ENCODE peak calls at places on chromosomes 4 and X, in six cellular contexts. One of them, this sample, is unnamed. For H3K9me3, the result is how much of the 10 kb centered on the place peaks cover.

GRCh38 chr4:133095591-133095990 is 53.5 kb upstream of the PCDH10 start:
- DNase-seq in CD8-positive, alpha-beta T cell: no peak
- DNase-seq in kidney: no peak
- DNase-seq in PC-9: no peak
- DNase-seq in uterus: no peak
- DNase-seq in lower lobe of right lung: no peak
- DNase-seq in this sample: no peak

GRCh38 chr4:123060039-123060770 is 137.8 kb upstream of the NUDT6 start:
- DNase-seq in CD8-positive, alpha-beta T cell: no peak
- DNase-seq in kidney: no peak
- DNase-seq in PC-9: no peak
- DNase-seq in uterus: no peak
- DNase-seq in lower lobe of right lung: no peak
- DNase-seq in this sample: no peak

GRCh38 chrX:121635141-121635540 is 587.7 kb downstream of the GLUD2 start:
- DNase-seq in CD8-positive, alpha-beta T cell: no peak
- DNase-seq in kidney: no peak
- DNase-seq in PC-9: no peak
- DNase-seq in uterus: no peak
- DNase-seq in lower lobe of right lung: no peak
- DNase-seq in this sample: no peak

GRCh38 chr4:148068065-148068911 is 336.4 kb downstream of the ARHGAP10 start:
- DNase-seq in CD8-positive, alpha-beta T cell: no peak
- DNase-seq in kidney: no peak
- DNase-seq in PC-9: no peak
- DNase-seq in uterus: no peak
- DNase-seq in lower lobe of right lung: no peak
- DNase-seq in this sample: no peak

GRCh38 chr4:73019462-73020047 is 50.0 kb downstream of the COX18 start:
- DNase-seq in CD8-positive, alpha-beta T cell: no peak
- DNase-seq in kidney: no peak
- DNase-seq in PC-9: no peak
- DNase-seq in uterus: no peak
- DNase-seq in lower lobe of right lung: no peak
- DNase-seq in this sample: no peak

GRCh38 chr4:37645736-37646135 is 40.4 kb downstream of the RELL1 start:
- DNase-seq in CD8-positive, alpha-beta T cell: no peak
- DNase-seq in kidney: no peak
- DNase-seq in PC-9: no peak
- DNase-seq in uterus: no peak
- DNase-seq in lower lobe of right lung: no peak
- DNase-seq in this sample: no peak

GRCh38 chr4:151202851-151203455 is 74.0 kb upstream of the PRSS48 start:
- DNase-seq in CD8-positive, alpha-beta T cell: no peak
- DNase-seq in kidney: no peak
- DNase-seq in PC-9: no peak
- DNase-seq in uterus: no peak
- DNase-seq in lower lobe of right lung: no peak
- DNase-seq in this sample: no peak

GRCh38 chrX:10356979-10357378 is 200.2 kb downstream of the CLCN4 start:
- DNase-seq in CD8-positive, alpha-beta T cell: no peak
- DNase-seq in kidney: no peak
- DNase-seq in PC-9: peak
- DNase-seq in uterus: no peak
- DNase-seq in lower lobe of right lung: no peak
- DNase-seq in this sample: no peak

GRCh38 chr4:27145556-27145955 is 284.9 kb downstream of the STIM2 start:
- DNase-seq in CD8-positive, alpha-beta T cell: no peak
- DNase-seq in kidney: no peak
- DNase-seq in PC-9: no peak
- DNase-seq in uterus: no peak
- DNase-seq in lower lobe of right lung: no peak
- DNase-seq in this sample: no peak

GRCh38 chrX:24376403-24376802 is 16.0 kb downstream of the SUPT20HL1 start:
- DNase-seq in CD8-positive, alpha-beta T cell: no peak
- DNase-seq in kidney: no peak
- DNase-seq in PC-9: no peak
- DNase-seq in uterus: no peak
- DNase-seq in lower lobe of right lung: no peak
- DNase-seq in this sample: no peak

GRCh38 chr4:189940178-189941004 is at the start of gene FRG1:
- DNase-seq in CD8-positive, alpha-beta T cell: peak
- DNase-seq in kidney: peak
- DNase-seq in PC-9: peak
- DNase-seq in uterus: peak
- DNase-seq in lower lobe of right lung: peak
- DNase-seq in this sample: peak

GRCh38 chrX:133985164-133986007 is at the start of gene GPC3:
- DNase-seq in CD8-positive, alpha-beta T cell: peak
- DNase-seq in kidney: peak
- DNase-seq in PC-9: no peak
- DNase-seq in uterus: peak
- DNase-seq in lower lobe of right lung: peak
- DNase-seq in this sample: peak

GRCh38 chr4:8374851-8375649 is 65.5 kb downstream of the ACOX3 start:
- DNase-seq in CD8-positive, alpha-beta T cell: no peak
- DNase-seq in kidney: peak
- DNase-seq in PC-9: no peak
- DNase-seq in uterus: no peak
- DNase-seq in lower lobe of right lung: peak
- DNase-seq in this sample: no peak

GRCh38 chr4:15336410-15337184 is 91.2 kb upstream of the C1QTNF7 start:
- DNase-seq in CD8-positive, alpha-beta T cell: no peak
- DNase-seq in kidney: no peak
- DNase-seq in PC-9: no peak
- DNase-seq in uterus: no peak
- DNase-seq in lower lobe of right lung: no peak
- DNase-seq in this sample: no peak

GRCh38 chr4:188201851-188202250 is 62.6 kb downstream of the TRIML1 start:
- DNase-seq in CD8-positive, alpha-beta T cell: no peak
- DNase-seq in kidney: no peak
- DNase-seq in PC-9: no peak
- DNase-seq in uterus: no peak
- DNase-seq in lower lobe of right lung: no peak
- DNase-seq in this sample: no peak

GRCh38 chr4:140049024-140049923 is 104.7 kb downstream of the MAML3 start:
- DNase-seq in CD8-positive, alpha-beta T cell: peak
- DNase-seq in kidney: no peak
- DNase-seq in PC-9: peak
- DNase-seq in uterus: peak
- DNase-seq in lower lobe of right lung: no peak
- DNase-seq in this sample: no peak

GRCh38 chr4:179097741-179098140 is 1655.5 kb upstream of the AGA start:
- DNase-seq in CD8-positive, alpha-beta T cell: no peak
- DNase-seq in kidney: no peak
- DNase-seq in PC-9: no peak
- DNase-seq in uterus: no peak
- DNase-seq in lower lobe of right lung: no peak
- DNase-seq in this sample: no peak

GRCh38 chr4:165461176-165461835 is 82.5 kb downstream of the CPE start:
- DNase-seq in CD8-positive, alpha-beta T cell: no peak
- DNase-seq in kidney: no peak
- DNase-seq in PC-9: no peak
- DNase-seq in uterus: peak
- DNase-seq in lower lobe of right lung: no peak
- DNase-seq in this sample: peak

GRCh38 chr4:85482000-85482738 is 7.2 kb downstream of the ARHGAP24 start:
- DNase-seq in CD8-positive, alpha-beta T cell: no peak
- DNase-seq in kidney: no peak
- DNase-seq in PC-9: no peak
- DNase-seq in uterus: no peak
- DNase-seq in lower lobe of right lung: no peak
- DNase-seq in this sample: no peak

GRCh38 chr4:99655315-99656081 is 2.1 kb downstream of the C4orf54 start:
- DNase-seq in CD8-positive, alpha-beta T cell: no peak
- DNase-seq in kidney: no peak
- DNase-seq in PC-9: peak
- DNase-seq in uterus: no peak
- DNase-seq in lower lobe of right lung: no peak
- DNase-seq in this sample: peak

GRCh38 chr4:39975488-39976089 is 2.1 kb downstream of the PDS5A start:
- DNase-seq in CD8-positive, alpha-beta T cell: no peak
- DNase-seq in kidney: no peak
- DNase-seq in PC-9: no peak
- DNase-seq in uterus: no peak
- DNase-seq in lower lobe of right lung: no peak
- DNase-seq in this sample: no peak

GRCh38 chr4:20615492-20616136 is 84.6 kb upstream of the PACRGL start:
- DNase-seq in CD8-positive, alpha-beta T cell: no peak
- DNase-seq in kidney: no peak
- DNase-seq in PC-9: no peak
- DNase-seq in uterus: no peak
- DNase-seq in lower lobe of right lung: no peak
- DNase-seq in this sample: no peak

GRCh38 chrX:154348646-154349358 is 25.6 kb downstream of the FLNA start:
- DNase-seq in CD8-positive, alpha-beta T cell: no peak
- DNase-seq in kidney: peak
- DNase-seq in PC-9: no peak
- DNase-seq in uterus: peak
- DNase-seq in lower lobe of right lung: peak
- DNase-seq in this sample: peak

GRCh38 chrX:72270316-72270866 is 6.7 kb downstream of the RPS4X start:
- DNase-seq in CD8-positive, alpha-beta T cell: no peak
- DNase-seq in kidney: no peak
- DNase-seq in PC-9: no peak
- DNase-seq in uterus: no peak
- DNase-seq in lower lobe of right lung: no peak
- DNase-seq in this sample: no peak

GRCh38 chr4:24778427-24779225 is 16.7 kb upstream of the SOD3 start:
- DNase-seq in CD8-positive, alpha-beta T cell: no peak
- DNase-seq in kidney: no peak
- DNase-seq in PC-9: no peak
- DNase-seq in uterus: peak
- DNase-seq in lower lobe of right lung: no peak
- DNase-seq in this sample: peak

GRCh38 chrX:39631275-39631674 is 466.5 kb downstream of the BCOR start:
- DNase-seq in CD8-positive, alpha-beta T cell: no peak
- DNase-seq in kidney: no peak
- DNase-seq in PC-9: no peak
- DNase-seq in uterus: no peak
- DNase-seq in lower lobe of right lung: no peak
- DNase-seq in this sample: no peak

GRCh38 chr4:29277381-29277780 is 1442.8 kb upstream of the PCDH7 start:
- DNase-seq in CD8-positive, alpha-beta T cell: no peak
- DNase-seq in kidney: no peak
- DNase-seq in PC-9: no peak
- DNase-seq in uterus: no peak
- DNase-seq in lower lobe of right lung: no peak
- DNase-seq in this sample: no peak

GRCh38 chr4:84498203-84499026 is 677 bp downstream of the NKX6-1 start:
- DNase-seq in CD8-positive, alpha-beta T cell: no peak
- DNase-seq in kidney: peak
- DNase-seq in PC-9: no peak
- DNase-seq in uterus: no peak
- DNase-seq in lower lobe of right lung: no peak
- DNase-seq in this sample: peak

GRCh38 chr4:48909697-48910096 is 3.1 kb upstream of the OCIAD2 start:
- DNase-seq in CD8-positive, alpha-beta T cell: no peak
- DNase-seq in kidney: peak
- DNase-seq in PC-9: peak
- DNase-seq in uterus: peak
- DNase-seq in lower lobe of right lung: no peak
- DNase-seq in this sample: no peak

GRCh38 chr4:141352775-141353544 is 132.3 kb downstream of the ZNF330 start:
- DNase-seq in CD8-positive, alpha-beta T cell: no peak
- DNase-seq in kidney: no peak
- DNase-seq in PC-9: no peak
- DNase-seq in uterus: no peak
- DNase-seq in lower lobe of right lung: no peak
- DNase-seq in this sample: no peak

GRCh38 chr4:110632506-110633357 is 9.9 kb upstream of the PITX2 start:
- DNase-seq in CD8-positive, alpha-beta T cell: no peak
- DNase-seq in kidney: peak
- DNase-seq in PC-9: no peak
- DNase-seq in uterus: no peak
- DNase-seq in lower lobe of right lung: no peak
- DNase-seq in this sample: no peak
- H3K4me3 ChIP-seq in CD8-positive, alpha-beta T cell: no peak
- H3K4me3 ChIP-seq in kidney: no peak
- H3K4me3 ChIP-seq in PC-9: no peak
- H3K4me3 ChIP-seq in uterus: no peak
- H3K4me3 ChIP-seq in lower lobe of right lung: peak
- H3K4me3 ChIP-seq in this sample: peak

DNA sequence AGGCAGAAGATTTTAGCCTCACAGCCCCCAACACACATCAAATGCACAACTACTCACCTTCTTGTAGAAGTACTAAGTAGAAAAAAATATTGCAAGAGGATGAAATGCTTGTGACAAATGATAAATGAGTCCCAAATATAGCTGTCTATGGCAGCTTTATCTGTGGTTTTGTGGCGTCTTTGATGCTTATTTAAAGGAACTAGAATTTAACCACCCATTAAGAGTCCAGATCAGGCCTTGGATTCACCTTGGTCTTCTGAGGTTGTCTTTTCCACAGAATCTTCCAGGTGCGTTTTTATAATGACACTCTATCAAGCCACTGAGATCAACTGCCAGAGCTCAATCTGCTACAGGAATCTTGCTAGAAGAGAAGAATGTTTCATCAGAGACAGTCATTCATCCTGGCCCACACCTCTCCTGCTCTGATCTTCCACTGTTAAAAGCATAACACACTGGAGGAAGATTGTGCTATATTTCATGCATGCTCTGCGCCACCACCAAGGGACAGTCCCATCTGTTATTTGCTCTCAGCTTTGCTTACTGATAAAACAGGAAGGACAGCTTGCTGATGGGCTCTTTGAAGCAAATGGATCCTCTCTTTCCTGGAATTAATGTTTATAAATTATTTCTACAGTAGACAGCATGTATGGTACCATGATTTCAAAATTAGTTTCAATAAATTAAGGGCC is 144.1 kb downstream of the SLC7A11 start:
- DNase-seq in CD8-positive, alpha-beta T cell: no peak
- DNase-seq in kidney: no peak
- DNase-seq in PC-9: no peak
- DNase-seq in uterus: no peak
- DNase-seq in lower lobe of right lung: no peak
- DNase-seq in this sample: no peak
- TF ChIP-seq CTCF in CD8-positive, alpha-beta T cell: no peak
- TF ChIP-seq CTCF in kidney: no peak
- TF ChIP-seq CTCF in PC-9: no peak
- TF ChIP-seq CTCF in uterus: no peak
- TF ChIP-seq CTCF in lower lobe of right lung: no peak
- TF ChIP-seq CTCF in this sample: no peak

GRCh38 chr4:184803884-184804283 is 21.9 kb downstream of the ACSL1 start:
- DNase-seq in CD8-positive, alpha-beta T cell: no peak
- DNase-seq in kidney: no peak
- DNase-seq in PC-9: no peak
- DNase-seq in uterus: no peak
- DNase-seq in lower lobe of right lung: no peak
- DNase-seq in this sample: no peak
- H3K9me3 ChIP-seq in CD8-positive, alpha-beta T cell: under half
- H3K9me3 ChIP-seq in kidney: under half
- H3K9me3 ChIP-seq in PC-9: under half
- H3K9me3 ChIP-seq in uterus: under half
- H3K9me3 ChIP-seq in lower lobe of right lung: under half
- H3K9me3 ChIP-seq in this sample: under half

DNA sequence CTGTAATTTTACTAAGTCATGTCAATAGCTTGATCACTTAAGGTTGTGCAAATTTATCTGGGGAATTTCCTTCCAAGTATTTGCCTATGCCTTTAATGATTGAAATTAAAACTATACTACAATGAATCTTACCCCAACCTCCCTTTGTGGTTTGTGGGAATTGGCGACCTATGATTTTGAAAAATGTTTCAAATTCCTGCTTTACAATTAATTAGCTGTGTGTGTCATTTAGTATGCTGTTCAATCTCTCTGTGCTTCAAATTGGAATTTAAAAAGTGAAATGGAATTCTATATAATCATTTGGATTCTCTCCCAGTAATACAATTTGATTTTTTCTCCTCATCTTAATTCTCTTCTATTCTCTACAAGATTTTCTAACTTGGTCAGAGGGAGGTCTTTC is 2319.5 kb downstream of the ARAP2 start:
- DNase-seq in CD8-positive, alpha-beta T cell: no peak
- DNase-seq in kidney: no peak
- DNase-seq in PC-9: no peak
- DNase-seq in uterus: no peak
- DNase-seq in lower lobe of right lung: no peak
- DNase-seq in this sample: no peak
- H3K4me3 ChIP-seq in CD8-positive, alpha-beta T cell: no peak
- H3K4me3 ChIP-seq in kidney: no peak
- H3K4me3 ChIP-seq in PC-9: no peak
- H3K4me3 ChIP-seq in uterus: no peak
- H3K4me3 ChIP-seq in lower lobe of right lung: no peak
- H3K4me3 ChIP-seq in this sample: no peak

This sample was measured in psoas muscle.